ENCODE peak calls at places on chromosomes 11 and 22, in six cellular contexts. D is IMR-90, I is trophoblast cell, C is H9, W is neuronal stem cell, L is H1. X is an unnamed sample.

GRCh38 chr11:104095791-104096190 is 59.4 kb downstream of the DDI1 start:
- DNase-seq in D (no peak), I (no peak), C (no peak), W (no peak), L (no peak), X (no peak)

GRCh38 chr11:108333403-108333899 is 110.6 kb downstream of the ATM start:
- DNase-seq in D (no peak), I (no peak), C (no peak), W (no peak), L (no peak), X (no peak)

GRCh38 chr22:40237241-40237640 is 59.5 kb downstream of the TNRC6B start:
- DNase-seq in D (no peak), I (no peak), C (peak), W (no peak), L (no peak), X (no peak)

GRCh38 chr11:61598383-61598782 is 17.5 kb upstream of the SYT7 start:
- DNase-seq in D (no peak), I (no peak), C (no peak), W (no peak), L (no peak), X (no peak)

GRCh38 chr11:1877211-1878133 is 14.2 kb downstream of the PRR33 start:
- DNase-seq in D (no peak), I (no peak), C (no peak), W (no peak), L (no peak), X (peak)

GRCh38 chr11:61488651-61489291 is 19.8 kb upstream of the LRRC10B start:
- DNase-seq in D (no peak), I (peak), C (peak), W (no peak), L (no peak), X (peak)

GRCh38 chr11:79400717-79401330 is 40.0 kb downstream of the TENM4 start:
- DNase-seq in D (peak), I (no peak), C (peak), W (peak), L (no peak), X (peak)

GRCh38 chr11:69791266-69791665 is 16.1 kb upstream of the FGF4 start:
- DNase-seq in D (peak), I (no peak), C (no peak), W (no peak), L (no peak), X (peak)

GRCh38 chr11:64767344-64768299 is 7.8 kb upstream of the PYGM start:
- DNase-seq in D (peak), I (peak), C (peak), W (peak), L (no peak), X (peak)

GRCh38 chr22:22408731-22409696 is 99.5 kb downstream of the ZNF280B start:
- DNase-seq in D (peak), I (peak), C (peak), W (peak), L (no peak), X (peak)

GRCh38 chr22:49577168-49578060 is 250.3 kb downstream of the BRD1 start:
- DNase-seq in D (no peak), I (no peak), C (peak), W (no peak), L (no peak), X (no peak)

GRCh38 chr11:93952082-93952780 is 68.9 kb upstream of the HEPHL1 start:
- DNase-seq in D (no peak), I (no peak), C (no peak), W (no peak), L (no peak), X (no peak)
- H3K27ac ChIP-seq in D (no peak), I (no peak), C (no peak), W (no peak), L (no peak), X (no peak)

DNA sequence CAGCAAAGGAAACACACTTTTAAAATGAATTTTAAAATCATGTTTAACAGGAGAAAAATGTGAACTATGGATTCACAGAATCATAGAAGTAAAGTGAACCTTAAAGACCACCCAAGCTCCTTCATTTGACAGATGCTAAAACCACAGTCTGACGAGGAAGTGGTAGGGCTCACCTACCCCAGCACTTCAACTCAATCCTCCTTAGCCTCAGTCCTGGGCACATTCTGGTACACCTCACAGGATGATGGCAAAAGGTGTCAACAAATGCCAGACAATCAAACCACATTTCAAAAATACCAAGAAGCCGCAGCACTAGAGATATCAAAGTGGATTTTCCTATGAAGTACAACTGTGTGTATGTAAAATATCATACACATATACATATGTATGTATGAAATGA is 43.1 kb downstream of the PITPNB start:
- DNase-seq in D (no peak), I (no peak), C (no peak), W (no peak), L (no peak), X (no peak)
- H3K14ac ChIP-seq in D (peak), I (no peak), C (no peak), W (no peak), L (no peak), X (no peak)

DNA sequence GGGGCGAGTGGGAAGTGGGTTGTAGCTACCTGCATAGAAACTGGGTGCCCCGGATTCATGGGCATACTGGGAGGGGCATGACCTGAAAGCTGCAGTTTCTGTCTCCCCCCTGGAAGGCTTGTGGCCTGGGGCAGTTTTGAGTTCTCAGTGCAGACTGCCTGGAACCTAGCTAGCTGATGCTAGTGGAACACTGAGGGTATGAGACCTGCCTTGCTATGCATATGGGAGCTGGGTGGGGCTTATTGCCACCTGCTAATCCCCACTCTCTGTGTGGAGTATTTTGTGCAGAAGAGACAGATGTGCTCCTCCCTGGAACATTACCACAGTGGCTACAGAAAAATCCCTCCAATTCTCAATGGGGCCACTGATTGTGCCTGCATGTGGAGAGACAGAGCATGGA is 11.7 kb upstream of the OR56B4 start:
- DNase-seq in D (no peak), I (no peak), C (no peak), W (no peak), L (no peak), X (no peak)
- H3K23ac ChIP-seq in D (no peak), I (no peak), C (no peak), W (no peak), L (no peak), X (no peak)

DNA sequence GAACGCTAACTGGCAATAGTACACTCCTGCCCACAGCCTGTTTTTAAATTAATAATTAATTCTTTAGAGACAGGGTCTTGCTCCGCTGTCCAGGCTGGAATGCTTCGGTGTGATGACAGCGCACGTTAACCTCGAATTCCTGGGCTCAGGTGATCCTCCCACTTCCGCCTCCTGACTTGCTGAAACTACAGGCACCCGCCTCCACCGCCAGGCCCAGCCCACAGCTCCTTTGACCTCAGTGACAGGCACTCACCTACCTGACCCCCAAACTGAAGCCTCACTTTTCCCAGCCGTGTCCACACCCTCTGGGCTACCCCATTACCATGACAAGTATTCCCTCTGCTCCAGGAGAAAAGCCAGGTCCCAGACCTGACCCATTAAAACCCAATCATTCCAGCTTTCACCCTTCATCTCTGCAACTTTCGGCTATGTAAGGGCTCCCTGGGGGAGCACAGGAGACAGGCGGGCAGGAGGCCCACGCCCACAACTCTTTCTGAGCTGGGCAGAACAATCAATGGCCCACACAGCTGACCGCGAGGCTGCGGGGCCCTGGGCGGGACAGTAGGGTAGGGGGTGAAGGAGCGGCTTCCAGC is 730 bp downstream of the LMNTD2 start:
- DNase-seq in D (no peak), I (peak), C (peak), W (no peak), L (no peak), X (no peak)
- H3K27ac ChIP-seq in D (no peak), I (peak), C (no peak), W (peak), L (no peak), X (no peak)

DNA sequence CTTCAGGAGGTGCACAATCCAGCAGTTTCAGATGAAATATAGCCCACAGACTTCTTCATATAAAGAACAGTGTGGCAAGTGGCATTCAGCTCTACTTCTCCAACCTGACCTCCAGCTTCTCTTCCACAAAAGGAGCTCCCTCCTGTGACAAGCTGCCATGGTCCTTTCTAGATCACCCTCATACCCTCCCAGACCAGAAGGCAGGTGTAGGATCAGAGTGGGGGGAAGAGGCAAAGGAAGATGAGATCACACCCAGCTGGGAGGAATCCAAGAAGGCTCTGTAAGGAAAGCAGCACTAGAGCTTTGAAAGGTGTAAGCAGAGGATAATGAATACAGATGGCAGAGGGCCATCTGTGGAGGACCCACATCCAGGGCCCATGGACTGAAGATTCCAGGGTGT is 7.6 kb downstream of the CLPB start:
- DNase-seq in D (no peak), I (no peak), C (no peak), W (no peak), L (no peak), X (no peak)
- H3K14ac ChIP-seq in D (no peak), I (no peak), C (no peak), W (no peak), L (no peak), X (no peak)

DNA sequence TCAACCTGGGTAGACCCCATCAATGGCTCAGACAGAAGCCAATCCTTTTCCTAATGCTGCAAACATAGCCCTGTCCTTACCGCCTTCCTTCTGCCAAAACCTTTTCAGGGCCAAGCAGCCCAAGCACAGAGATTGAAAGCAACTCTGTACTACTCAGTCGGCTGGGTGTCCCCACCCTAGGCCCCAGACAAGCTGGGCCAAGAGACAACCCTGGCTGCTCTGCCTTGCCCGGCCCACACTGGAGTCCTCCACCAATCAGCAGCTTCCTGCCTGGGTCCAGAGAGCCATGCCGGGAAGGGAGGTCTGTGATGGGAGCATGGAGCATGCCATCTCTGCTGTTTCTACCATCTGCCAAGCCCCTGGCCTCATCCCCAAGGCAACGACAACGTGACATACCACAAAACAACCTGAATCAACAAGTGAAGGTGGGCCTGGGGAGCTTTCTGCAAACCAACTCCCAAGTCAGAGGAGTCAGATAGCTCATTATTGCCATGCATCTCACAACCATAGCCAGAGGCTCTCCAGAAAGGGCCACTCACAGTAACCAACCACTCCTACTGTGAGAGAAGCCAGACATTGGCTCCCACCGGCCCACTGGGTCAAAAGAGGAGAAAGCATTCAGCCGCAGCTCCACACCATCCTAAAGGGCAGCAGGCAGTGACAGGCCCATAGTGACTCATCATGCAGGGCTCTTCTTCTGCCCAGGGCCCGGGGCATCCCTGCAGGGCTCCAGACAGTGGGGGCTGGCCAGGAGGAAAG is 18.2 kb downstream of the PATZ1 start:
- DNase-seq in D (no peak), I (peak), C (no peak), W (no peak), L (no peak), X (no peak)
- H3K23ac ChIP-seq in D (no peak), I (no peak), C (no peak), W (no peak), L (no peak), X (no peak)

GRCh38 chr11:12236744-12237101 is 126.3 kb downstream of the MICAL2 start:
- DNase-seq in D (no peak), I (no peak), C (no peak), W (no peak), L (no peak), X (no peak)
- H3K27ac ChIP-seq in D (no peak), I (peak), C (no peak), W (no peak), L (no peak), X (peak)

DNA sequence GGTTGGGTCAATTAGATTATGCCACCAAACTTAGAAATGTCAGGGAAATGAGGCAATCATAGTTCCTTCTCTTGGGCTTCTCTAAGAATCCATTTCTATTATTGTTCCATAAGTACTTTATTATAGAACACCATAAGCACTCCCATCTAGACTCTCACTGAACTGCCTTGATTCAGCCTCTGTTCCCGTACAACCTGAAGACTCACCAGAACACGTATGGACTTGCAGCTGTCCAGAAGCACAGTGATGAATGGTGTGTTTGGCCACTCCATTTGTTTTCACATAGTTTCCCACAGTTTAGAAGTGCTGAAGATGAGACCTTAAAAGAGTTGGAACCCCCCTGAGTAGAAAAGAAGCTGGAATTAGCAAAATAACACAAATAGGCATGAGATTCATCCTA is 45.4 kb upstream of the OLFML1 start:
- DNase-seq in D (no peak), I (no peak), C (no peak), W (no peak), L (no peak), X (no peak)
- H3K14ac ChIP-seq in D (no peak), I (no peak), C (no peak), W (no peak), L (no peak), X (no peak)

DNA sequence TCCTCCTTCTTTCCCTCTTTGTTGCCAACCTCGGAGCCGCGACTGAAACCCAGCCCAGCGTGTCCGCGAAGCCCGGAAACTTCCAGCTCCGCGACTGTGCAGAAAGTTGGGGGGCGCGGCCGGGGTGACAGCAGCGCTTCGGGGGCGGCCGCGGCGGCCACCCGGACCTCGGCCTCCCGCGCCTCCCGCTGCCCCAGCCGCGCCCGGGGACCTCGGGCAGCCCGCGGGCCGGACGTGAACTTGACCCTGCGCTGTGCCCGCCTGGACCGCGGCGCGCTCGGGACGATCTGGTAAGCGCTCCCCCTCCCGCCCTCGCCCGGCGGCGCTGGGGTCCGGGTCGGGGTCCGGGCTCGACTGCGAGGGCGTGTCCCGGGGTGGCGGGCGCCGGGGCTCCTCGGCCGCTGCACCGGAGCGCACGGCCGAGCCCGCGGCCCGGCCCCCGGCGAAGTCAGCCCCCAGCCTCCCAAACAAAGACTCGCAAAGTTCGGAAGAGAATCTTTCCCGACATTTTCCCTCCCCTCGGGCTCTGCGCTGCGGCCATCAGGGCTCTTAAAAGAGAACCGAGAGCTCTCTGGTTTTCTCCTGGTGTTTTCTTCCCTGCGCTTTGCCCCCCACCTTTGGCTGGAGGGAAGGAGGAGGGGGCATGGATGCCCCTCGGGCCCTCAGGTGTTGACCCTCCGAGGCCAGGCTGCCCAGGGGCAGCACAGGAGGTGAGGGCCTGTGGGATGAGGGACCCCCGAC is 67.9 kb upstream of the WNT7B start:
- DNase-seq in D (no peak), I (no peak), C (no peak), W (no peak), L (no peak), X (peak)
- H3K23ac ChIP-seq in D (peak), I (no peak), C (no peak), W (peak), L (no peak), X (no peak)

GRCh38 chr11:16984229-16984628 is 30.0 kb downstream of the PLEKHA7 start:
- DNase-seq in D (no peak), I (no peak), C (no peak), W (no peak), L (no peak), X (no peak)

GRCh38 chr11:16986434-16987204 is 27.6 kb downstream of the PLEKHA7 start:
- DNase-seq in D (no peak), I (no peak), C (peak), W (no peak), L (no peak), X (no peak)

GRCh38 chr11:16989554-16989953 is 24.7 kb downstream of the PLEKHA7 start:
- DNase-seq in D (no peak), I (no peak), C (no peak), W (no peak), L (no peak), X (no peak)

GRCh38 chr11:16985297-16985696 is 28.9 kb downstream of the PLEKHA7 start:
- DNase-seq in D (no peak), I (no peak), C (no peak), W (no peak), L (no peak), X (no peak)

DNA sequence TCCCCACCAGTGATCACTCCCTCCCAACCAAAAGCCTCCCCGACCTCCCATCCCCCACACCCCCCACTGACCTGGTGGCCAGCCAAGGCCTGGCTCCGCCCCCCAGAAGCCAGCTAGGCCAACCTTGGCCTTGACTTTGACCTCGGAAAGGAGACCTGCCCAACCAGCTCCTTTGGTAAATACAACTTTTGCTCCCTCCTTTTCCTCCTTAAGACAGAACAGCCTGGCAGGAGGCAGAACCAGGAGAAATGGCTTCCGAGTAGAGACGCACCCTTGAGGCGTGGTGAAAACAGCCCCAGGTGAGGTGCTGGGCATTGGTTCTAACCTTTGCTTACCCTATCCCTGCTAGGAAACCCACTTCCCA is 27.0 kb downstream of the PLEKHA7 start:
- DNase-seq in D (no peak), I (no peak), C (peak), W (no peak), L (no peak), X (no peak)
- H3K27ac ChIP-seq in D (no peak), I (no peak), C (no peak), W (no peak), L (no peak), X (peak)